ENCODE peak calls at places on chromosome 14, in nine cellular contexts. F, Q, Y, O, B, M, T, R and H are unnamed samples.

GRCh38 chr14:60204104-60204842 is 39.1 kb upstream of the DHRS7 start:
- DNase-seq in F (no peak), Q (no peak), Y (no peak), O (no peak), B (no peak), M (no peak), T (no peak), R (no peak), H (no peak)

GRCh38 chr14:80172380-80173055 is 38.8 kb downstream of the DIO2 start:
- DNase-seq in F (no peak), Q (no peak), Y (no peak), O (no peak), B (no peak), M (no peak), T (no peak), R (no peak), H (no peak)

GRCh38 chr14:100692256-100692655 is 34.4 kb upstream of the DLK1 start:
- DNase-seq in F (no peak), Q (no peak), Y (no peak), O (no peak), B (no peak), M (no peak), T (no peak), R (no peak), H (no peak)

GRCh38 chr14:70183991-70184390 is 4.8 kb downstream of the SLC8A3 start:
- DNase-seq in F (no peak), Q (no peak), Y (no peak), O (no peak), B (no peak), M (no peak), T (no peak), R (no peak), H (no peak)

GRCh38 chr14:72094844-72095582 is 162.8 kb downstream of the RGS6 start:
- DNase-seq in F (no peak), Q (no peak), Y (no peak), O (no peak), B (no peak), M (no peak), T (no peak), R (no peak), H (no peak)

GRCh38 chr14:51653096-51653814 is 1.5 kb downstream of the FRMD6 start:
- DNase-seq in F (peak), Q (no peak), Y (no peak), O (no peak), B (peak), M (no peak), T (peak), R (peak), H (no peak)

GRCh38 chr14:51616724-51617409 is 34.8 kb upstream of the FRMD6 start:
- DNase-seq in F (peak), Q (no peak), Y (no peak), O (no peak), B (no peak), M (no peak), T (no peak), R (no peak), H (no peak)

GRCh38 chr14:81436296-81437138 is 36.4 kb upstream of the STON2 start:
- DNase-seq in F (peak), Q (peak), Y (no peak), O (peak), B (peak), M (peak), T (peak), R (peak), H (peak)

GRCh38 chr14:34826661-34827060 is 48.5 kb downstream of the BAZ1A start:
- DNase-seq in F (peak), Q (no peak), Y (no peak), O (no peak), B (no peak), M (no peak), T (no peak), R (no peak), H (no peak)

GRCh38 chr14:92513204-92513965 is at the start of gene RIN3:
- DNase-seq in F (peak), Q (peak), Y (no peak), O (peak), B (no peak), M (peak), T (peak), R (peak), H (peak)

GRCh38 chr14:99234982-99235491 is 37.0 kb downstream of the BCL11B start:
- DNase-seq in F (no peak), Q (peak), Y (peak), O (no peak), B (no peak), M (no peak), T (peak), R (no peak), H (no peak)

GRCh38 chr14:91127411-91127810 is 13.5 kb downstream of the DGLUCY start:
- DNase-seq in F (no peak), Q (no peak), Y (no peak), O (peak), B (no peak), M (no peak), T (no peak), R (no peak), H (no peak)

GRCh38 chr14:75123991-75124390 is 2.9 kb downstream of the NEK9 start:
- DNase-seq in F (peak), Q (no peak), Y (peak), O (no peak), B (no peak), M (no peak), T (peak), R (no peak), H (no peak)